ENCODE peak calls at places on chromosomes 7 and 10, in four cellular contexts. Z is PC-3, L is pancreas, X is IMR-90. C is an unnamed sample.

GRCh38 chr7:48875300-48875916 is 48.9 kb upstream of the CDC14C start:
- DNase-seq in Z (peak; percentile 72), L (no peak), X (no peak), C (no peak)

GRCh38 chr10:103548581-103549348 is 55.3 kb downstream of the NEURL1 start:
- DNase-seq in Z (no peak), L (peak; percentile 90), X (no peak), C (no peak)

GRCh38 chr7:3895341-3895740 is 594.3 kb downstream of the SDK1 start:
- DNase-seq in Z (no peak), L (no peak), X (no peak), C (no peak)

GRCh38 chr7:142438235-142438922 is 180.5 kb upstream of the PRSS58 start:
- DNase-seq in Z (peak; percentile 71), L (no peak), X (peak; percentile 64), C (no peak)

GRCh38 chr7:80324032-80324431 is 187.8 kb downstream of the GNAT3 start:
- DNase-seq in Z (peak; percentile 94), L (no peak), X (peak; percentile 58), C (no peak)

GRCh38 chr10:123563581-123563855 is 102.6 kb upstream of the GPR26 start:
- DNase-seq in Z (no peak), L (no peak), X (no peak), C (no peak)

GRCh38 chr10:103254538-103255325 is 9.0 kb downstream of the RPEL1 start:
- DNase-seq in Z (peak; percentile 64), L (no peak), X (peak; percentile 40), C (no peak)

GRCh38 chr10:46297406-46298204 is 10.8 kb downstream of the ANTXRL start:
- DNase-seq in Z (no peak), L (no peak), X (no peak), C (no peak)

DNA sequence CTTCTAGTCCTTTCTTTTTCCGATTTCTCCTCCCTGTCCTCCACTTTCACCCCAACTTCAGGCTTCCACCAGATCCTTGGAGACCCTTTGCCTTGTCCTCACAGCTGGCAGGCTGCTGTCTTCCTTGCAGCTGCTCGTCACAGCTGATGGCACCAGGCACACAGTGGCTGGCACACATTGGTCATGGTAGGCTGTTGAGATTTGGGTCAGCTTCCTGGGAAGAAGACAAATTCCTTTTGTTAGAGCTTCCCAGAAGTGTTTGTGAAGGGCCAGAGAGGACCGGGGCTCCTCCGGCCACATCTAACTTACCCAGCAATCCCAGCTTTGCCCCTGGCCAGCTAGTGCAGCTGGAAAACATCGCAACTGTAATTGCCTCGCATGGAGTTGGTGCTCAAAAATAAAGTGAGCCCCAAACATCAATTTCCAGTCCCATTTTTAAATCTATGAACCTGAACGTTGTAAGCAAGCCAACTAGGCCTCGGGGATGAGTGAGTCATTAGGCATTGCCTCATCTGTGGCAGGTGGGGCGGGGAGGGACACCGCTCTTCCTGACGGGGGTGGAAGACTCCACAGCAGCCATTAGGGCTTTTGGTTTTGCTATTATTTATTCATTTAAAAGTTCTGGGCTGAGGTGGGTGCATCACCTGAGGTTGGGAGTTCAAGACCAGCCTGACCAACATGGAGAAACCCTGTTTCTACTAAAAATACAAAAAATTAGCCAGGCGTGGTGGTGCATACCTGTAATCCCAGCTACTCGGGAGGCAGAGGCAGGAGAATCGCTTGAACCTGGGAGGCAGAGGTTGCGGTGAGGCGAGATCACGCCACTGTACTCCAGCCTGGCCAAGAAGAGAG is 12.4 kb downstream of the CPA5 start:
- DNase-seq in Z (peak; percentile 96), L (no peak), X (peak; percentile 91), C (no peak)
- H3K27ac ChIP-seq in Z (peak overlapping the region; percentile 92), L (peak overlapping the region; percentile 61), X (peak overlapping the region; percentile 96), C (peak overlapping the region; percentile 86)

GRCh38 chr7:107581387-107582013 is 1.5 kb downstream of the BCAP29 start:
- DNase-seq in Z (peak; percentile 31), L (no peak), X (no peak), C (no peak)
- H3K4me3 ChIP-seq in Z (peak overlapping the region; percentile 93), L (no peak overlapping the region), X (no peak overlapping the region), C (peak overlapping the region; percentile 82)

GRCh38 chr7:22400150-22400814 is 43.3 kb upstream of the RAPGEF5 start:
- DNase-seq in Z (no peak), L (no peak), X (no peak), C (no peak)
- H3K27ac ChIP-seq in Z (no peak overlapping the region), L (no peak overlapping the region), X (no peak overlapping the region), C (no peak overlapping the region)

GRCh38 chr7:52504546-52504945 is 530.9 kb upstream of the POM121L12 start:
- DNase-seq in Z (peak; percentile 10), L (no peak), X (no peak), C (no peak)

GRCh38 chr7:52501696-52502095 is 533.7 kb upstream of the POM121L12 start:
- DNase-seq in Z (no peak), L (no peak), X (no peak), C (no peak)

GRCh38 chr7:52502281-52502680 is 533.2 kb upstream of the POM121L12 start:
- DNase-seq in Z (no peak), L (no peak), X (no peak), C (no peak)

GRCh38 chr7:52498319-52498718 is 537.1 kb upstream of the POM121L12 start:
- DNase-seq in Z (no peak), L (no peak), X (no peak), C (no peak)

GRCh38 chr7:52500796-52501195 is 534.6 kb upstream of the POM121L12 start:
- DNase-seq in Z (peak; percentile 44), L (no peak), X (no peak), C (no peak)
- H3K4me3 ChIP-seq in Z (no peak overlapping the region), L (no peak overlapping the region), X (no peak overlapping the region), C (no peak overlapping the region)

GRCh38 chr10:30391266-30391665 is 42.2 kb upstream of the MTPAP start:
- DNase-seq in Z (no peak), L (no peak), X (no peak), C (no peak)

GRCh38 chr10:30396282-30396681 is 37.7 kb upstream of the MAP3K8 start:
- DNase-seq in Z (no peak), L (no peak), X (no peak), C (no peak)

GRCh38 chr10:30389543-30389942 is 40.5 kb upstream of the MTPAP start:
- DNase-seq in Z (no peak), L (no peak), X (no peak), C (no peak)

GRCh38 chr10:30390207-30390606 is 41.1 kb upstream of the MTPAP start:
- DNase-seq in Z (no peak), L (no peak), X (no peak), C (no peak)

GRCh38 chr10:30392564-30392990 is 41.4 kb upstream of the MAP3K8 start:
- DNase-seq in Z (peak; percentile 75), L (peak; percentile 50), X (peak; percentile 42), C (no peak)
- H3K27ac ChIP-seq in Z (no peak overlapping the region), L (no peak overlapping the region), X (no peak overlapping the region), C (no peak overlapping the region)

GRCh38 chr10:94405406-94405805 is 3.1 kb downstream of the TBC1D12 start:
- DNase-seq in Z (no peak), L (no peak), X (no peak), C (no peak)
- H3K4me3 ChIP-seq in Z (peak overlapping the region; percentile 85), L (no peak overlapping the region), X (no peak overlapping the region), C (no peak overlapping the region)